ENCODE peak calls at places on chromosomes 12 and 14, in eight cellular contexts. Z, V, P, E, W, L, X and T are unnamed samples.

GRCh38 chr14:93984987-93985410 is 8.6 kb upstream of the ASB2 start:
- DNase-seq in W (peak), Z (peak), V (peak), L (no peak), E (peak), P (peak), X (no peak), T (peak)

GRCh38 chr14:80055912-80056801 is 155.1 kb downstream of the DIO2 start:
- DNase-seq in L (no peak), Z (peak), E (peak), V (peak), W (no peak), P (peak), X (peak), T (peak)

GRCh38 chr12:79689477-79690155 is 1.1 kb downstream of the PAWR start:
- DNase-seq in P (peak), L (peak), V (peak), W (peak), E (peak), Z (no peak), X (no peak), T (peak)

GRCh38 chr12:88420460-88420859 is 159.8 kb downstream of the KITLG start:
- DNase-seq in X (no peak), E (no peak), W (no peak), L (no peak), P (peak), V (peak), Z (peak), T (peak)

GRCh38 chr12:121137512-121137911 is 4.8 kb downstream of the P2RX7 start:
- DNase-seq in Z (no peak), X (no peak), V (no peak), L (no peak), W (no peak), E (no peak), P (no peak), T (no peak)

GRCh38 chr12:53097564-53098353 is at the start of gene IGFBP6:
- DNase-seq in L (peak), X (no peak), W (peak), V (peak), E (peak), P (peak), Z (peak), T (peak)

GRCh38 chr12:77847060-77847541 is 16.4 kb downstream of the NAV3 start:
- DNase-seq in P (peak), L (no peak), E (no peak), X (no peak), V (peak), W (no peak), Z (peak), T (peak)

GRCh38 chr12:4281173-4281654 is 7.7 kb downstream of the CCND2 start:
- DNase-seq in L (no peak), E (no peak), P (peak), X (no peak), Z (no peak), W (no peak), V (peak), T (no peak)

GRCh38 chr12:50188875-50189575 is 21.9 kb upstream of the CERS5 start:
- DNase-seq in Z (no peak), V (no peak), E (no peak), P (no peak), X (no peak), L (peak), W (no peak), T (no peak)

DNA sequence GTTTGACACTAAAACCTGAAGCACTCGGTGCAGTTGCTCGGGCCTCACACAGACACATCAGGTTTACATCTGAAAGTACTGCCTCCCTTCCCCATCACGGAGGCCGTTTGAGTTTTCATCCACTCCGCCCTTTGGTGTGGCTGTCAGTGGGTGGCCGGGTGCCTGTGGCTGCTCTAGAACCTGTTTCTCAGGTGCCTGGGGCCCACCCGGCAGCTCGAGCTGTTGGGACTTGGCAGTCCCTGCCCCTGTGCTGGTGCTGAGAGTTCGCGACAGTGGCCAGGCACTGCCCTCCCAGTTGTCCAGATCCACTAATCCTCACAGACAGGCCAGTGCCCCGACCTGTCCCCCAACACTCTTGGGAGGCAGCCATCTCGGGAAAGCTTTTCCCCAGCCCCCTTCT is 22.4 kb downstream of the XRCC3 start:
- DNase-seq in V (no peak), X (no peak), W (no peak), Z (no peak), E (no peak), L (no peak), P (no peak), T (no peak)
- H3K4me3 ChIP-seq in V (no peak), X (no peak), W (no peak), Z (no peak), E (no peak), L (no peak), P (no peak), T (no peak)

DNA sequence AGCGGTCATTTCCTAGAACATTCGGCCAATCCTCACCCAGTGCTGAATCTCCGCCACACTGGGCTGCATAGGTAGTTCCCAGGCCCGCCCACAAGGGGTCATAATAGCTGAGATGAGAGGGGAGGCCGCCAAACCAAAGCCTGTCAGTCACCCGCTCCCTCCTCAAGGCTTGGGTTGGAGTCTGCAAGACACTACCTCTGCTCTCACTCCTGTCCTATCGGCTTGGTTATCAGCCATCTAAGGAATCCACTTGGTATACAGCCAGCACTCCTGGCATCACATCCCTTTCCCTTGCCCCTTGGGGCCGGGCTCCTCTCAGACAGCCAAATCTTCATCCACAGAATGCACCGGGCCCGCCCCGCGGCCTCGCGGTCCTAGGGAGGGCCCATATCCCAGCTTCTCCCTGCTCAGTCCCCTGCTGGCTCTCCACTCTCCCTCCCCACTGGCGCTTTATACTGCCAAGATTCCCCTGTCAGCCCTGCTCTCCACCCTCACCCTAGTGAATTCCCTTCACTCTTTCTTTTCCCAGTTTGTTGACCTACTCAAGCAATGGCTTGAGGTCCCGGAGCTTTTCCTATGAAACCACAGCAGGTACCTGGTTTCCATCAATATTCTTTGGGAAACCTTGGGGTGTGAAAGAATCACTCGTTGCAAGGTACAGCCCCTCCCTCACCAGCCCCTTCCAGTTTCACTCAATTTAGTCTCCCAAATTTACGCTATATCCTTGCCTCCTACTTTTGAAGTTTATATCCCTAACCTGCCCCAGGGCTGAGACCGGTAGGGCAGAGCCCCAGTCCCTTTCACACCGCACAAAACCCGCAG is 1.5 kb downstream of the IFFO1 start:
- DNase-seq in P (peak), W (peak), E (peak), X (no peak), L (peak), V (peak), Z (peak), T (peak)
- H3K4me3 ChIP-seq in P (peak), W (peak), E (peak), X (peak), L (peak), V (peak), Z (peak), T (peak)

DNA sequence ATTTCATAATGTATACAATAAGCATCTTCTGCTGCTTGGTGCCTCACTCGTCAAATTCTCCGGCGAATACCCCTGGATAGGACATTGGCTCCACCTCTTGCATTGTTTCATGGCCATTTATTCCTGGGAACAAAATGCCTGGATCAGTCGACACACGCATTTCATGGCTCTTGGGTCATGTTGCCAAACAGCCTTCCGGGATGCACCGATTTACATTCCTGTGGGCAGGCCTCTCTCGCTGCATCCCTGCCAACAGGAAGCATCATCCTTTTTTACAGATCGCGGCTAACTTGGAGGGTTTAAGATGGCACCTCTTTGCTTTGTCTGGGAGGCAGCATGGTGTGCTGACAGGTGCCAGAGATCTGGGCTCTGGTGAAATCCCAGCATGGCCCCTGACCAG is 32.7 kb upstream of the RIMBP2 start:
- DNase-seq in P (no peak), W (no peak), V (no peak), E (no peak), X (no peak), L (no peak), Z (no peak), T (no peak)
- H3K4me3 ChIP-seq in P (no peak), W (no peak), V (no peak), E (no peak), X (no peak), L (no peak), Z (no peak), T (no peak)

DNA sequence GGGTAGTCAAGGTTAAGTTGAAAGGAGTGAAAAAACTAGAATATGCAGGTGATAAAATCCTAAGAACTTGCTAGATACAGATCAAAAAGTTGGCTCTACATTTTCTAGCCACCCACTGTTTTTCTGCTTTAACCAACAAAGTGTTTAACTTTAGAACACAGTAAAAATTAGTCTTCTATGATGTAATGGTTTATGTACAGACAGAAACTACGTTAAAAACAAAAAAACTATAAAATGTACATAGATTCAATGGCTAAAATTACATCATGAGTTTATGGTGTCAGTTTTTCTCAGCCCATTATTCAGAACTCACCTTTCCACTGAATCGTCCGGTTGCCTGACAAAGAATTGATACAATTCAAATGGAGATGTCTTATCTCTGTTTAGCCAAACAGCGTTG is 2.1 kb downstream of the YARS2 start:
- DNase-seq in V (no peak), E (no peak), Z (no peak), L (no peak), P (no peak), X (no peak), W (no peak), T (no peak)
- H3K4me3 ChIP-seq in V (peak), E (no peak), Z (peak), L (no peak), P (peak), X (no peak), W (no peak), T (peak)

GRCh38 chr12:108598553-108599250 is 818 bp upstream of the TMEM119 start:
- DNase-seq in E (no peak), P (no peak), Z (no peak), X (no peak), W (no peak), L (no peak), V (no peak), T (no peak)
- H3K4me3 ChIP-seq in E (no peak), P (no peak), Z (no peak), X (no peak), W (no peak), L (no peak), V (peak), T (no peak)